ENCODE peak calls at places on chromosomes 4 and X, in four cellular contexts. D is suprapubic skin, J is GM23338, Q is tibial nerve. Z is an unnamed sample.

GRCh38 chr4:78509030-78509429 is 42.5 kb upstream of the ANXA3 start:
- DNase-seq in J (no peak), Q (no peak), D (no peak), Z (no peak)

GRCh38 chrX:139382529-139382928 is 148.0 kb upstream of the F9 start:
- DNase-seq in D (no peak), Q (no peak), J (peak), Z (no peak)

GRCh38 chr4:168163106-168163505 is 70.8 kb downstream of the ANXA10 start:
- DNase-seq in D (no peak), Q (no peak), J (no peak), Z (no peak)

GRCh38 chr4:6885953-6886557 is 23.6 kb upstream of the TBC1D14 start:
- DNase-seq in D (no peak), Q (peak), J (peak), Z (no peak)

GRCh38 chrX:124358796-124359386 is 12.5 kb downstream of the SH2D1A start:
- DNase-seq in Q (no peak), J (no peak), D (no peak), Z (no peak)

GRCh38 chr4:98181815-98182214 is 38.5 kb upstream of the STPG2 start:
- DNase-seq in Q (no peak), D (no peak), J (peak), Z (no peak)

GRCh38 chrX:12403474-12404082 is 265.3 kb downstream of the FRMPD4 start:
- DNase-seq in J (no peak), Q (no peak), D (no peak), Z (no peak)

GRCh38 chr4:14566518-14566917 is 435.8 kb upstream of the CPEB2 start:
- DNase-seq in J (no peak), D (no peak), Q (no peak), Z (no peak)

GRCh38 chrX:108437789-108438623 is at the start of gene COL4A6:
- DNase-seq in J (peak), D (no peak), Q (no peak), Z (no peak)

GRCh38 chr4:22192302-22192645 is 243.7 kb upstream of the KCNIP4 start:
- DNase-seq in J (no peak), D (no peak), Q (no peak), Z (no peak)

GRCh38 chr4:22091351-22091731 is 142.8 kb upstream of the KCNIP4 start:
- DNase-seq in J (peak), D (no peak), Q (no peak), Z (no peak)

GRCh38 chr4:3340703-3341088 is 47.9 kb downstream of the RGS12 start:
- DNase-seq in D (peak), J (no peak), Q (no peak), Z (no peak)

GRCh38 chr4:27662426-27662825 is 801.8 kb downstream of the STIM2 start:
- DNase-seq in D (no peak), J (peak), Q (no peak), Z (no peak)

GRCh38 chr4:6848717-6849305 is 60.8 kb upstream of the TBC1D14 start:
- DNase-seq in Q (no peak), D (no peak), J (no peak), Z (no peak)

GRCh38 chr4:16844796-16845586 is 53.5 kb downstream of the LDB2 start:
- DNase-seq in Q (no peak), J (no peak), D (no peak), Z (no peak)

GRCh38 chr4:105197777-105198176 is 51.1 kb downstream of the TET2 start:
- DNase-seq in J (no peak), D (no peak), Q (no peak), Z (no peak)

GRCh38 chr4:109912706-109913621 is at the start of gene EGF:
- DNase-seq in Q (no peak), D (no peak), J (peak), Z (no peak)

GRCh38 chr4:188403272-188403671 is 264.0 kb downstream of the TRIML1 start:
- DNase-seq in D (no peak), Q (no peak), J (peak), Z (no peak)

GRCh38 chr4:175308236-175308635 is 390.1 kb downstream of the ADAM29 start:
- DNase-seq in D (no peak), Q (no peak), J (no peak), Z (no peak)

GRCh38 chr4:140382732-140383131 is 9.3 kb downstream of the SCOC start:
- DNase-seq in J (no peak), Q (no peak), D (no peak), Z (no peak)

GRCh38 chr4:184284742-184285141 is 67.1 kb upstream of the ENPP6 start:
- DNase-seq in D (no peak), J (no peak), Q (no peak), Z (no peak)
- H3K4me3 ChIP-seq in D (no peak), J (no peak), Q (no peak), Z (no peak)

DNA sequence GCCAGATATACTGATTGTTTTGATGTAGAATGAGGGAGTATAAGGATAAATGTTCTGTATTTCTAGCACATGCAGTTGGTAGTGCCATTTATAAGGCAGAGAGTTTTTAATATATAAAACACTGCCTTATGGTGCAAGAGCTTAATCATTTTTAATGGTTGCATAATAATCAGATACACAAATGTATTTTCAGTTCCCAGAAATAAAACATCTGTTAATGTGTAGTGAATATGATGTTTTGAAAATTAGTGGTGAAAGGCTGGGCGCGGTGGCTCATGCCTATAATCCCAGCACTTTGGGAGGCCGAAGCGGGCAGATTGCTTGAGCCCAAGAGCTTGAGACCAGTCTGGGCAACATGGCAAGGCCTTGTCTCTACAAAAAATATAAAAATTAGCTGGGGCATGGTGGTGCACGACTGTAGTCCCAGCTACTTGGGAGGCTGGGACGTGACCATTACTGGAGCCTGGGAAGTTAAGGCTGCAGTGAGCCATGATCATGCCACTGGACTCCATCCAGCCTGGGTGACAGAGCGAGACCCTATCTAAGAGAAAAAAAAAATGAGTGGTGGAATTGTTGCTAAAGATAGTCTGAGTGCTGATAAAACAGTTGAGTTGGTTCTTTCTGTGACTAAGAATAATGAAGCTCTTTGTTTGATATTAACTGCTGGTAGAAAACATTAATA is 29.3 kb downstream of the CLCN3 start:
- DNase-seq in D (no peak), J (no peak), Q (no peak), Z (no peak)
- H3K27ac ChIP-seq in D (peak), J (no peak), Q (no peak), Z (no peak)

GRCh38 chr4:73348185-73348584 is 55.9 kb upstream of the ALB start:
- DNase-seq in Q (no peak), J (no peak), D (no peak), Z (no peak)

GRCh38 chr4:73343432-73343831 is 60.7 kb upstream of the ALB start:
- DNase-seq in Q (no peak), J (peak), D (no peak), Z (no peak)

GRCh38 chr4:73347497-73347896 is 56.6 kb upstream of the ALB start:
- DNase-seq in D (no peak), Q (no peak), J (no peak), Z (no peak)

GRCh38 chr4:73344106-73344505 is 60.0 kb upstream of the ALB start:
- DNase-seq in J (no peak), Q (no peak), D (no peak), Z (no peak)

DNA sequence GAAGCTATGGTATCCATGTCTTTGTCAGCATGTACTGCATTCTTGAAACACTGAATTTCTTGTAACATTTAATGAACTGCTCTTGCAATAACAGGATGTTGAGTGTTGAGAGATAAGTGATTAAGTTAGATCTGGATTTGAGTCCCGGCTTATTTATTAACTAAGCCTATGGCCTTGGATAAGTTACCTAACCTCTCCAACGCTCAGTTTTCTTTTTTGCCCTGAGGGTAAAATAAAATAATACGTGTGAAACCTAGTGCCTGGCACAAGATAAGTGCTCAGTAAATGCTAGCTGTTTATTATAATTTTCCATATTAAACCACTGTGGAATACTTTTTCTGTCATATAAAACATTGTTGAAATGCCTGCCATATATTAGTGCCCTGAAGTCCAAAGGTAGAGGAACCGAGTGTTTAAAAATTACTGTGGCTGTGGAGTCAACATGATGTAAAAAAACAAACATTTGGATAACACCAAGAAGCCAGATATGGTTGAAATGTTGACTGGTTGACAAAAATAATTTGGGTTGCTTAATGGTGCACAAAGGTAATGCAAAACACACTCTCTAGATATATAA is 58.6 kb upstream of the ALB start:
- DNase-seq in J (no peak), Q (no peak), D (no peak), Z (no peak)
- TF ChIP-seq CTCF in J (no peak), Q (no peak), D (no peak), Z (no peak)

DNA sequence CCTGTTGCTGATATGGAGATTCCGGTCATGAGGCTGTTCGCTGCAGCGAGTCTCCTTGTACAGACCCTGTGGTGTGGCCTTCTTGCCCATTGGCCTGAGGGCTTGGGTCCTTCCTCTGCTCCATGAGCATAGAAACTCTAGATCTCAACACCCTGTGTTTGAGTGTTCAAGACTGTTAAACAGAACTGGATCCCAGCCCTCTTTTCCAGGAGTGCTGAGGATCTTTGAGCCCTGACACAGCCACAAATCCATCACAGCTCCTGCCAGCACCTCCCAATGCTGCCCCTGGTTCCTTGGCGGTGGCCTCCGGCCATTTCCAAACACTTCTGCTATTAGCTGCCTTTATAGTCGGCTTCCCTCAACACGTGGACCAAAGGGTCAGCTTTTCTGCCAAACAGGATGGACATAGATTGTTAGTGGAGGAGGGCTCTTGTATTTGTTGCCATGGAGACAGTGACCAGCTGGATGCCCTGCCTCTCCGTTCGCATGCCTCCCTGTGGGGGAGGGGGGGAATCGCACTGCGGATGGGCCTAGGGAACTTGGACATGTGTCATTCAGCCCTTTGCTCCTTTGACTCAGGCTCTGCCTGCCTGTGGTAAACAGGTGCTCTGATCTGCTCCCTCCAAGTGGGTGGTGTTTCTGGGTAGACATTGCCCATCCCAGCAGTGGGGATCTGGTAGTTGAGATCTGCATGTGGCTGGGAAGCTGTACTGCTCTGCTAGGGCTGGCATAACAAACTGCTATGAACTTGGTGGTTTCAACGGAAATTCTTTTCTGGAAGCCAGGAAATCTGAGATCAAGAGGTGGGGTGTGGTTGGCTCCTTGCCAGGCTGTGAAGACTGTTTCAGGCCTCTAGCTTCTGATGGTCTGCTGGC is 6.9 kb upstream of the WDR1 start:
- DNase-seq in D (no peak), Q (no peak), J (peak), Z (no peak)
- H3K4me3 ChIP-seq in D (no peak), Q (no peak), J (no peak), Z (no peak)

DNA sequence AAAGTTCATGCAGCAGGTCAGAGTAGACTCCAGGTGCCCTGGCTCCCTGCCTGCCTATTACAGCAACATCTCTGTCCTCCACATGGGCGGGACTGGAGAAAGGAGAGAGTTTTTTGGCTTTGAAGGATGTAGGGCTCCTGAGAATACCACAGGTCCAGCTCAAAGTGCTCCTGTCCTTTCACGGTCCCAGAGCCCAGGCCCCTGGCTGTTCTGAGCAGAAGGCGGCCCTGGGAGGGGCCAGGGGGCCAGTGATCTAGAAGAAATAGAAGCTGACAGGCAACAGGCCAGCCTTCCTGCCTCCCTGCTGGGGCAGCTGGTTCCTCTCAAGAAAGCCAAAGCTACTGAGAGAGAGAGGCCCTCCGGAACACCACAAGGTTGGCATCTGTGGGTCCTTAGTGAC is 929 bp upstream of the IQSEC2 start:
- DNase-seq in J (no peak), Q (no peak), D (no peak), Z (no peak)
- H3K27ac ChIP-seq in J (no peak), Q (no peak), D (no peak), Z (peak)

GRCh38 chr4:182478475-182478874 is 235.3 kb downstream of the TENM3 start:
- DNase-seq in J (peak), Q (no peak), D (no peak), Z (no peak)
- TF ChIP-seq CTCF in J (peak), Q (peak), D (peak), Z (no peak)

GRCh38 chrX:39672405-39672804 is 425.4 kb downstream of the BCOR start:
- DNase-seq in Q (no peak), D (no peak), J (no peak), Z (no peak)
- H3K4me3 ChIP-seq in Q (no peak), D (no peak), J (no peak), Z (no peak)

GRCh38 chr4:159150838-159151390 is 48.0 kb downstream of the RAPGEF2 start:
- DNase-seq in D (no peak), Q (no peak), J (peak), Z (no peak)

GRCh38 chr4:159153669-159154068 is 50.8 kb downstream of the RAPGEF2 start:
- DNase-seq in Q (no peak), J (no peak), D (no peak), Z (no peak)

GRCh38 chr4:159155119-159155518 is 52.2 kb downstream of the RAPGEF2 start:
- DNase-seq in D (no peak), Q (no peak), J (no peak), Z (no peak)

GRCh38 chr4:159150380-159150779 is 47.5 kb downstream of the RAPGEF2 start:
- DNase-seq in D (no peak), J (no peak), Q (no peak), Z (no peak)

DNA sequence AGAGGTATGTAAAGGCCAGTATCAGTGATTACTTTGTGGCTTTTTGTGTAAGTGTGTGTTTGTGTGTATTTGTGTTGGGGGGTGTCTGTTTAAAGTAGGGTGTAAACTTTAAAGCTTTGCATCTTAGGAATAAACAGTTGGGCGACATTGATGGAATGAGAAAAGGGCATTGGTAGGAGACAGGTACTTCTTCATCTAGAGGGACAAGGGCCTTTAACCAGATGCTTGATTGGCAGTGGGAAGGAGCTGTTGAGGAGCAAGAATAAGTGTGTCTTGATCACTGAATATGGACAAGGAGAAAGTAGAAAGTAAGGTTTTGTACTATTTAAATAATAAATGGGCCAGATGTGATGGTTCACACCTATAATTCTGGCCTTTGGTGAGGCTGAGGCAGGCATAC is 48.8 kb downstream of the RAPGEF2 start:
- DNase-seq in D (no peak), Q (no peak), J (no peak), Z (no peak)
- H3K27ac ChIP-seq in D (no peak), Q (no peak), J (no peak), Z (no peak)

DNA sequence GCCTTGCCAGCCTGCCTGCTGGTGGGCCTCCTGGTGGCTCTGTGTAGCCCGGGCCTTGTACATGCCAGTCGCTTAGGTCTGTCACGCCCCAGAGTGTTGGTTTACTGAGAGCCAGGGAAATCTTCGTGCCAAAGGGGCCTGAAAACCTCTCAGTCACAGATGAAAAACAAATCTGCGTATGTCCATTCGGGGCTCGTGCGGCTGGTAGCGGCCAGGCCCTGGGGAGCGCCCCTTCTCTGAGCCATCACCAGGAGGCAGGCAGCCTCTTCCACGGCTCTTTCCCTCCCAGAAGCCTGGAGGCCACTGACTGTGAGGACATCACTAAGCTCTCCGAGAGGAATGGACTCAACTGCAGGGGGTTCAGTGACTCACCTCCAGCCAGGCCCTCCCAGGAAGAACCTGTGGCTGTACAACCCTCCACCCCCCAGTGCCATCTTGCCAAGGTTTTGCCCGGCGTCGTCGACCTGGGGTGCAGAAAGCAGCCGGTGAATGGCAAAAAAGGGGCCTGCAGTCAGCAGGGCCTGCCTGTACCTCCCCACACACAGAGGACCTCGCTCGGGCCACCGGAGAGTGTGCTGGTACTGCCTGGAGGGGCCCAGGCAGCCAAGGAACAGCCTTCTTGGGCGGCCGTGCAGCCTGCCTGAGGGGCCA is 162.2 kb downstream of the BCOR start:
- DNase-seq in D (no peak), J (no peak), Q (no peak), Z (no peak)
- TF ChIP-seq CTCF in D (no peak), J (peak), Q (no peak), Z (no peak)

GRCh38 chr4:244471-244870 is 60.8 kb downstream of the ZNF732 start:
- DNase-seq in D (no peak), J (peak), Q (peak), Z (no peak)

GRCh38 chr4:243407-243806 is 61.9 kb downstream of the ZNF732 start:
- DNase-seq in Q (no peak), D (no peak), J (peak), Z (no peak)

GRCh38 chr4:242121-242848 is 63.0 kb downstream of the ZNF732 start:
- DNase-seq in Q (peak), D (peak), J (peak), Z (no peak)
- H3K4me3 ChIP-seq in Q (peak), D (peak), J (peak), Z (peak)